ENCODE peak calls at places on chromosomes 13 and 19, in ten cellular contexts. L is stimulated activated CD4-positive, alpha-beta T cell treated with anti-CD3 and anti-CD28 coated beads, Interleukin-1b, Interleukin-23, amount 100 ng/mL, for 1 hour; X is posterior cingulate gyrus; G is activated CD4-positive, CD25-positive, alpha-beta regulatory T cell; N is stimulated activated CD8-positive, alpha-beta memory T cell treated with anti-CD3 and anti-CD28 coated beads, Interleukin-7, amount 100 ng/mL, for 1 hour; U is ELF-1; B is GM04503; F is nucleus accumbens; K is tibial nerve; R is amniotic stem cell. D is an unnamed sample.

GRCh38 chr13:50320297-50320862 is 305.1 kb downstream of the KCNRG start:
- DNase-seq in X (no peak), B (peak), R (no peak), N (no peak), K (no peak), U (no peak), L (no peak), F (no peak), G (no peak), D (no peak)

GRCh38 chr19:12825259-12826131 is 8.9 kb downstream of the RTBDN start:
- DNase-seq in N (no peak), G (no peak), K (no peak), L (no peak), U (peak), R (no peak), F (no peak), B (no peak), X (no peak), D (no peak)

GRCh38 chr19:48970923-48971395 is 5.8 kb downstream of the FTL start:
- DNase-seq in R (peak), F (no peak), K (peak), N (peak), L (peak), X (peak), B (no peak), G (peak), U (peak), D (peak)

GRCh38 chr19:13849991-13850909 is 26.7 kb upstream of the NANOS3 start:
- DNase-seq in B (no peak), N (no peak), L (no peak), F (peak), U (peak), R (no peak), G (peak), X (peak), K (peak), D (peak)

GRCh38 chr13:47175172-47175806 is 278.4 kb upstream of the HTR2A start:
- DNase-seq in U (no peak), X (no peak), L (no peak), K (no peak), F (no peak), G (no peak), N (no peak), B (peak), R (no peak), D (no peak)

GRCh38 chr19:56683119-56683518 is 11.6 kb upstream of the ZNF835 start:
- DNase-seq in N (no peak), F (no peak), G (no peak), L (no peak), B (no peak), U (no peak), K (no peak), X (no peak), R (no peak), D (no peak)

GRCh38 chr13:81031996-81032395 is 691.1 kb upstream of the SPRY2 start:
- DNase-seq in X (no peak), L (no peak), B (no peak), N (no peak), U (no peak), G (no peak), R (no peak), K (no peak), F (no peak), D (no peak)

GRCh38 chr19:21587117-21587461 is 81.7 kb downstream of the ZNF429 start:
- DNase-seq in U (no peak), G (no peak), K (no peak), N (no peak), R (no peak), X (no peak), F (no peak), B (no peak), L (no peak), D (peak)

GRCh38 chr13:25783480-25784081 is 268.2 kb downstream of the SHISA2 start:
- DNase-seq in K (no peak), B (no peak), U (no peak), X (no peak), F (no peak), N (no peak), R (no peak), G (no peak), L (no peak), D (no peak)

GRCh38 chr13:39484506-39485313 is 118.3 kb downstream of the LHFPL6 start:
- DNase-seq in K (no peak), B (peak), R (no peak), X (no peak), G (no peak), N (no peak), U (no peak), F (no peak), L (no peak), D (no peak)

GRCh38 chr13:46675016-46675415 is 121.9 kb downstream of the ESD start:
- DNase-seq in B (no peak), G (no peak), N (no peak), K (no peak), F (no peak), X (no peak), R (no peak), L (no peak), U (no peak), D (no peak)

GRCh38 chr19:40813182-40813581 is 14.2 kb downstream of the EGLN2 start:
- DNase-seq in U (no peak), G (no peak), X (no peak), B (no peak), R (no peak), N (no peak), F (no peak), K (no peak), L (no peak), D (no peak)

GRCh38 chr19:16386619-16387240 is 62.1 kb downstream of the KLF2 start:
- DNase-seq in X (peak), R (peak), L (no peak), F (no peak), N (no peak), U (peak), K (peak), B (no peak), G (peak), D (peak)

GRCh38 chr19:50556236-50557008 is 11.8 kb downstream of the LRRC4B start:
- DNase-seq in R (peak), U (peak), G (peak), L (peak), K (peak), F (peak), B (no peak), N (peak), X (peak), D (peak)

GRCh38 chr13:90757127-90757680 is 590.3 kb upstream of the MIR17HG start:
- DNase-seq in K (no peak), B (no peak), R (no peak), U (no peak), L (no peak), N (no peak), F (no peak), X (no peak), G (no peak), D (no peak)

GRCh38 chr19:44657211-44657921 is 13.7 kb downstream of the PVR start:
- DNase-seq in X (peak), U (peak), K (peak), F (no peak), L (peak), N (peak), B (no peak), R (peak), G (peak), D (peak)

GRCh38 chr13:46181799-46182490 is at the start of gene LCP1:
- DNase-seq in B (no peak), X (no peak), K (peak), G (peak), L (peak), R (no peak), U (peak), N (peak), F (no peak), D (no peak)

GRCh38 chr19:4388171-4389063 is 11.9 kb downstream of the SH3GL1 start:
- DNase-seq in X (no peak), N (no peak), F (no peak), U (peak), K (no peak), B (no peak), R (no peak), G (no peak), L (no peak), D (peak)

GRCh38 chr19:43504426-43505185 is at the start of gene PHLDB3:
- DNase-seq in F (no peak), L (no peak), X (no peak), B (no peak), N (no peak), G (peak), U (no peak), R (no peak), K (no peak), D (no peak)

GRCh38 chr19:29873024-29873800 is 61.4 kb downstream of the CCNE1 start:
- DNase-seq in R (no peak), G (peak), N (peak), L (peak), X (peak), U (peak), B (no peak), F (peak), K (peak), D (peak)

GRCh38 chr19:34057155-34057554 is 115.1 kb upstream of the LSM14A start:
- DNase-seq in B (no peak), L (no peak), G (no peak), R (no peak), F (no peak), U (no peak), N (no peak), X (no peak), K (no peak), D (no peak)

GRCh38 chr19:55460670-55461258 is 678 bp downstream of the ISOC2 start:
- DNase-seq in X (no peak), F (no peak), R (no peak), G (no peak), N (no peak), U (peak), L (no peak), K (peak), B (peak), D (peak)

GRCh38 chr19:40389404-40390083 is 437 bp downstream of the HIPK4 start:
- DNase-seq in F (no peak), R (no peak), L (no peak), G (no peak), K (no peak), B (no peak), N (no peak), U (no peak), X (no peak), D (no peak)

GRCh38 chr19:45103625-45104319 is 10.8 kb downstream of the PPP1R37 start:
- DNase-seq in U (no peak), B (no peak), N (no peak), X (no peak), R (no peak), L (no peak), K (no peak), F (no peak), G (no peak), D (no peak)

GRCh38 chr19:10758978-10759377 is 41.1 kb downstream of the DNM2 start:
- DNase-seq in L (no peak), B (no peak), F (no peak), U (no peak), X (no peak), G (no peak), K (no peak), N (no peak), R (no peak), D (no peak)

GRCh38 chr13:40672310-40673060 is 6.0 kb upstream of the FOXO1 start:
- DNase-seq in F (no peak), U (no peak), G (no peak), N (no peak), L (no peak), R (peak), K (no peak), B (no peak), X (no peak), D (no peak)

GRCh38 chr13:74907788-74908187 is 574.2 kb downstream of the TBC1D4 start:
- DNase-seq in N (no peak), U (no peak), R (no peak), G (no peak), L (no peak), K (no peak), X (no peak), B (no peak), F (no peak), D (no peak)

GRCh38 chr19:45295873-45296272 is 26.8 kb downstream of the CKM start:
- DNase-seq in L (no peak), X (no peak), B (no peak), R (no peak), F (no peak), N (no peak), U (no peak), K (no peak), G (no peak), D (no peak)

GRCh38 chr13:101018720-101019119 is 344.1 kb upstream of the TMTC4 start:
- DNase-seq in X (no peak), L (no peak), G (no peak), R (peak), N (no peak), B (peak), U (no peak), K (no peak), F (no peak), D (no peak)

GRCh38 chr13:26787961-26788360 is 27.4 kb upstream of the GPR12 start:
- DNase-seq in L (no peak), G (no peak), X (no peak), N (no peak), R (no peak), B (no peak), F (no peak), U (no peak), K (no peak), D (no peak)

GRCh38 chr13:75467009-75467728 is 14.8 kb downstream of the TBC1D4 start:
- DNase-seq in U (no peak), K (no peak), N (no peak), B (no peak), X (no peak), F (no peak), R (no peak), G (no peak), L (no peak), D (no peak)

GRCh38 chr13:29589234-29589633 is 6.3 kb downstream of the SLC7A1 start:
- DNase-seq in N (no peak), L (no peak), R (no peak), K (no peak), F (no peak), X (no peak), U (peak), G (no peak), B (no peak), D (no peak)

GRCh38 chr13:99269627-99270252 is 11.6 kb upstream of the GPR18 start:
- DNase-seq in L (no peak), G (no peak), R (no peak), B (no peak), N (no peak), U (no peak), F (no peak), X (no peak), K (no peak), D (no peak)

GRCh38 chr13:28440774-28441532 is 54.0 kb downstream of the FLT1 start:
- DNase-seq in G (no peak), N (no peak), B (no peak), L (no peak), R (no peak), U (no peak), K (no peak), X (no peak), F (no peak), D (no peak)

GRCh38 chr13:36975172-36975571 is 24.0 kb downstream of the ALG5 start:
- DNase-seq in F (no peak), X (no peak), R (no peak), U (no peak), G (no peak), N (no peak), B (no peak), L (no peak), K (no peak), D (no peak)

GRCh38 chr13:49791753-49792549 is 531 bp downstream of the KPNA3 start:
- DNase-seq in G (peak), B (no peak), L (no peak), R (peak), F (peak), U (peak), N (no peak), X (peak), K (peak), D (no peak)

GRCh38 chr13:98207411-98207810 is 30.3 kb upstream of the RNF113B start:
- DNase-seq in X (no peak), R (no peak), B (no peak), N (no peak), L (no peak), U (no peak), F (no peak), G (no peak), K (no peak), D (no peak)

GRCh38 chr19:39223703-39224279 is 19.7 kb upstream of the SYCN start:
- DNase-seq in U (peak), G (no peak), L (no peak), N (no peak), X (no peak), F (no peak), B (no peak), R (no peak), K (no peak), D (no peak)

GRCh38 chr19:48284891-48285290 is 15.0 kb downstream of the ZNF114 start:
- DNase-seq in L (no peak), K (no peak), B (no peak), U (no peak), F (no peak), N (no peak), R (no peak), G (no peak), X (no peak), D (no peak)